ENCODE peak calls at places on chromosomes 13 and 19, in seven cellular contexts. W is prostate gland, I is testis, J is body of pancreas, U is A549, H is stomach, Y is adrenal gland. R is an unnamed sample.

GRCh38 chr19:29858000-29858596 is 46.3 kb downstream of the CCNE1 start:
- DNase-seq in W (no peak), I (no peak), J (peak), U (peak), H (peak), Y (peak), R (no peak)

GRCh38 chr13:50951366-50951765 is 41.8 kb downstream of the RNASEH2B start:
- DNase-seq in W (no peak), I (no peak), J (no peak), U (no peak), H (no peak), Y (no peak), R (no peak)

GRCh38 chr19:18948976-18949356 is 7.9 kb upstream of the HOMER3 start:
- DNase-seq in W (no peak), I (no peak), J (no peak), U (no peak), H (no peak), Y (no peak), R (no peak)

GRCh38 chr19:8924283-8924682 is 85.9 kb downstream of the MUC16 start:
- DNase-seq in W (no peak), I (no peak), J (no peak), U (no peak), H (no peak), Y (no peak), R (no peak)

GRCh38 chr13:24725379-24725778 is 38.6 kb upstream of the RNF17 start:
- DNase-seq in W (no peak), I (no peak), J (no peak), U (no peak), H (no peak), Y (no peak), R (no peak)

GRCh38 chr19:45601524-45602522 is at the start of gene GPR4:
- DNase-seq in W (no peak), I (no peak), J (no peak), U (no peak), H (no peak), Y (no peak), R (no peak)

GRCh38 chr19:43789029-43789428 is 8.3 kb upstream of the KCNN4 start:
- DNase-seq in W (no peak), I (peak), J (no peak), U (peak), H (no peak), Y (no peak), R (no peak)

GRCh38 chr13:71864981-71865857 is 1.8 kb downstream of the DACH1 start:
- DNase-seq in W (no peak), I (peak), J (peak), U (no peak), H (no peak), Y (peak), R (no peak)

GRCh38 chr13:60759499-60759898 is 362.5 kb downstream of the TDRD3 start:
- DNase-seq in W (peak), I (no peak), J (peak), U (peak), H (peak), Y (peak), R (no peak)

GRCh38 chr19:16069813-16070365 is 6.4 kb upstream of the TPM4 start:
- DNase-seq in W (no peak), I (no peak), J (no peak), U (no peak), H (peak), Y (no peak), R (no peak)

GRCh38 chr19:55092423-55093318 is 17.0 kb downstream of the EPS8L1 start:
- DNase-seq in W (no peak), I (peak), J (no peak), U (no peak), H (no peak), Y (no peak), R (no peak)

GRCh38 chr13:107712145-107712544 is 503.2 kb downstream of the LIG4 start:
- DNase-seq in W (no peak), I (no peak), J (no peak), U (no peak), H (no peak), Y (no peak), R (no peak)

GRCh38 chr19:38945562-38946228 is 15.0 kb downstream of the MRPS12 start:
- DNase-seq in W (no peak), I (no peak), J (no peak), U (no peak), H (no peak), Y (no peak), R (no peak)

GRCh38 chr19:11338164-11338563 is 1.3 kb downstream of the RAB3D start:
- DNase-seq in W (no peak), I (no peak), J (peak), U (no peak), H (no peak), Y (no peak), R (no peak)

GRCh38 chr13:89846890-89847585 is 1500.4 kb upstream of the MIR17HG start:
- DNase-seq in W (no peak), I (no peak), J (no peak), U (no peak), H (no peak), Y (no peak), R (no peak)

GRCh38 chr19:13151605-13152355 is 1.6 kb downstream of the IER2 start:
- DNase-seq in W (peak), I (peak), J (peak), U (peak), H (peak), Y (peak), R (peak)

GRCh38 chr13:27659466-27659865 is 37.8 kb downstream of the POLR1D start:
- DNase-seq in W (no peak), I (peak), J (no peak), U (no peak), H (no peak), Y (no peak), R (no peak)

GRCh38 chr13:41613984-41614581 is 156.7 kb downstream of the RGCC start:
- DNase-seq in W (no peak), I (peak), J (peak), U (no peak), H (no peak), Y (peak), R (no peak)

GRCh38 chr13:51817717-51818116 is 13.8 kb upstream of the DHRS12 start:
- DNase-seq in W (no peak), I (no peak), J (no peak), U (no peak), H (no peak), Y (no peak), R (no peak)

GRCh38 chr19:31274266-31274963 is 74.8 kb downstream of the TSHZ3 start:
- DNase-seq in W (no peak), I (no peak), J (no peak), U (no peak), H (no peak), Y (no peak), R (no peak)

GRCh38 chr13:25864116-25864515 is 187.7 kb downstream of the SHISA2 start:
- DNase-seq in W (no peak), I (no peak), J (no peak), U (no peak), H (no peak), Y (no peak), R (no peak)

GRCh38 chr19:15672580-15673175 is at the start of gene CYP4F12:
- DNase-seq in W (peak), I (peak), J (peak), U (peak), H (peak), Y (peak), R (peak)

GRCh38 chr19:47296036-47296435 is 13.6 kb upstream of the C5AR1 start:
- DNase-seq in W (peak), I (peak), J (peak), U (peak), H (peak), Y (peak), R (no peak)

GRCh38 chr13:49086711-49087110 is 111.0 kb downstream of the FNDC3A start:
- DNase-seq in W (no peak), I (no peak), J (no peak), U (no peak), H (no peak), Y (no peak), R (no peak)

GRCh38 chr19:39194832-39195542 is 1.8 kb upstream of the NCCRP1 start:
- DNase-seq in W (no peak), I (no peak), J (peak), U (peak), H (no peak), Y (no peak), R (no peak)

GRCh38 chr19:455031-455705 is 5.7 kb downstream of the SHC2 start:
- DNase-seq in W (no peak), I (no peak), J (no peak), U (no peak), H (no peak), Y (no peak), R (no peak)

GRCh38 chr13:105159794-105160193 is 1375.7 kb downstream of the EFNB2 start:
- DNase-seq in W (no peak), I (no peak), J (peak), U (no peak), H (no peak), Y (no peak), R (no peak)

GRCh38 chr13:47598340-47598911 is 402.6 kb downstream of the SUCLA2 start:
- DNase-seq in W (no peak), I (no peak), J (no peak), U (no peak), H (no peak), Y (no peak), R (no peak)

GRCh38 chr19:16328824-16329482 is 4.3 kb downstream of the KLF2 start:
- DNase-seq in W (no peak), I (peak), J (no peak), U (peak), H (no peak), Y (no peak), R (no peak)

GRCh38 chr13:73465629-73465974 is 406.8 kb downstream of the KLF5 start:
- DNase-seq in W (no peak), I (no peak), J (no peak), U (peak), H (no peak), Y (no peak), R (no peak)

GRCh38 chr13:48975926-48976676 is 389 bp downstream of the FNDC3A start:
- DNase-seq in W (peak), I (peak), J (peak), U (peak), H (peak), Y (peak), R (peak)

GRCh38 chr13:91722267-91722884 is 324.0 kb downstream of the GPC5 start:
- DNase-seq in W (no peak), I (no peak), J (no peak), U (peak), H (no peak), Y (no peak), R (no peak)

GRCh38 chr13:89930861-89931260 is 1416.6 kb upstream of the MIR17HG start:
- DNase-seq in W (no peak), I (no peak), J (no peak), U (no peak), H (no peak), Y (no peak), R (no peak)

GRCh38 chr13:29520671-29521070 is 74.8 kb downstream of the SLC7A1 start:
- DNase-seq in W (no peak), I (no peak), J (no peak), U (no peak), H (no peak), Y (no peak), R (no peak)

GRCh38 chr19:53942001-53942786 is 20.5 kb upstream of the CACNG8 start:
- DNase-seq in W (no peak), I (peak), J (no peak), U (peak), H (no peak), Y (no peak), R (no peak)

GRCh38 chr19:33520844-33521479 is 629 bp downstream of the PEPD start:
- DNase-seq in W (no peak), I (no peak), J (no peak), U (no peak), H (no peak), Y (no peak), R (no peak)
- TF ChIP-seq POLR2A in W (no peak), I (no peak), J (no peak), U (no peak), H (no peak), Y (no peak), R (no peak)

GRCh38 chr19:6297202-6297601 is 17.4 kb upstream of the MLLT1 start:
- DNase-seq in W (no peak), I (no peak), J (no peak), U (no peak), H (no peak), Y (no peak), R (no peak)
- TF ChIP-seq CTCF in W (no peak), I (no peak), J (no peak), U (no peak), H (no peak), Y (no peak), R (no peak)

GRCh38 chr13:114147803-114148520 is 15.5 kb upstream of the RASA3 start:
- DNase-seq in W (no peak), I (no peak), J (no peak), U (no peak), H (no peak), Y (no peak), R (no peak)
- H3K27ac ChIP-seq in W (no peak), I (no peak), J (peak), U (no peak), H (no peak), Y (no peak), R (peak)

DNA sequence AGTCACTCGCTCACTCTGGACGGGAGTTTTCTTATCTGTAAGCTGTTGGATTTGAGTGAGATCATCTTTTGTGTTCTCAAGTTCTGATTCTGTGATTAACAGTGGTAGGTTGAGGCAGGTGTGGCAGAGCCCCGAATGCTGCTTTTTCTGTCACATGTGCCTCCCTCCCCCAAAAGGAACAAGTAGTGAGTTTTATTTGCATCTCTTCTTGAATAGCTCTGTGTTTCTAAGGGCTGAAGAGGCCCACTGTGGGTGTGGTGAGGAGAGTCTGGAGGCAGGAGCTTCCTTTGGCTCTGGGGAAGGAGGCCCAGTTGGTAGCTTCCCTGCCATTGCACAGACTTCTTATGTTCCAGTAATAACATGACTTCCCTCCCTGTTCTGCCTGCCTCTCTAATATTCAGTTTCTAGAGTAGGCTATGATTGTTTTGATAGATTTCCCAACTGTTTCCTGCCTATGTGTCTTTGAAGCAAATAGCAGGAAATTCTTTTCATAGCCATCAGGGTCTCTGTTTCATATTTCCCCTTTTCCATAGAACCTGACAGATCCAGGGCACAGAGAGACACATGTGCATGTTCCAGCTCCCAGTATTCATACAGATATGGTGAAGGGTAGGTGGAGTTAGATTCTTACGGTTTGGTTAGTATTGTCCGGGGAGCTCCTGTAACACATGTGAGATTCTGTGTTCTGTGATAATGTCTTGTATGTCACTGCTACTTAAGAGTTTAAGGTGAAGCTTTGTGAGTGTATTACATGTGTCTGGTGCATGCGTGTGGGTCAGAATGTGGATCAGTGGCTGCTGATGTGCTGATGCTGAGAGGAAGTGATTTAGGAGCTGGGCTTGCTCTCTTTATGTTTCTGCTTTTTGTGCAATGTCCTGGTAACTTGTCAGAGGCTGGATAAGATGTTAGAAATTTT is 24.0 kb upstream of the CXCL17 start:
- DNase-seq in W (no peak), I (no peak), J (no peak), U (no peak), H (no peak), Y (no peak), R (no peak)
- TF ChIP-seq POLR2A in W (no peak), I (no peak), J (no peak), U (no peak), H (no peak), Y (no peak), R (no peak)

R was measured in esophagus squamous epithelium.